ENCODE peak calls at places on chromosomes 13 and 19, in seven cellular contexts. W is A673, C is GM12878, M is SK-N-SH, R is brain microvascular endothelial cell, X is GM12865, U is pancreas. E is an unnamed sample.

GRCh38 chr13:65063753-65064152 is 2166.4 kb downstream of the PCDH9 start:
- DNase-seq in M (no peak), U (no peak), X (no peak), R (no peak), C (no peak), W (peak), E (peak)

GRCh38 chr19:4063369-4064072 is 3.2 kb downstream of the ZBTB7A start:
- DNase-seq in X (peak), R (no peak), C (no peak), M (no peak), U (no peak), W (no peak), E (no peak)

GRCh38 chr19:8615022-8615421 is 4.5 kb upstream of the ADAMTS10 start:
- DNase-seq in X (no peak), R (no peak), U (no peak), M (no peak), W (no peak), C (no peak), E (no peak)

GRCh38 chr13:100673376-100673830 is 1.2 kb downstream of the TMTC4 start:
- DNase-seq in C (no peak), X (no peak), R (no peak), M (peak), U (peak), W (no peak), E (no peak)

GRCh38 chr19:5296021-5296420 is 44.6 kb downstream of the PTPRS start:
- DNase-seq in W (no peak), X (no peak), C (no peak), M (no peak), U (no peak), R (no peak), E (no peak)

GRCh38 chr19:48962029-48962848 is 2.9 kb upstream of the FTL start:
- DNase-seq in C (no peak), R (no peak), W (no peak), U (peak), M (no peak), X (peak), E (peak)

GRCh38 chr13:99572921-99573320 is 71.6 kb downstream of the TM9SF2 start:
- DNase-seq in R (no peak), C (no peak), M (no peak), W (peak), X (no peak), U (no peak), E (peak)

GRCh38 chr19:3899531-3900294 is 19.2 kb downstream of the ATCAY start:
- DNase-seq in X (no peak), R (no peak), W (no peak), M (no peak), U (no peak), C (no peak), E (no peak)

GRCh38 chr13:92830821-92831220 is 395.8 kb upstream of the GPC6 start:
- DNase-seq in C (no peak), M (no peak), R (no peak), U (no peak), W (no peak), X (no peak), E (no peak)

GRCh38 chr13:99768986-99769385 is 202.6 kb downstream of the ZIC5 start:
- DNase-seq in M (no peak), X (no peak), R (no peak), C (no peak), U (no peak), W (no peak), E (no peak)

GRCh38 chr19:15374105-15374651 is 5.4 kb downstream of the AKAP8 start:
- DNase-seq in X (no peak), W (no peak), C (no peak), M (peak), R (no peak), U (no peak), E (no peak)

GRCh38 chr13:46607768-46608553 is 55.0 kb downstream of the LRCH1 start:
- DNase-seq in W (no peak), M (no peak), C (no peak), R (no peak), X (peak), U (no peak), E (no peak)

GRCh38 chr13:66534561-66534960 is 695.6 kb downstream of the PCDH9 start:
- DNase-seq in X (no peak), C (no peak), R (peak), U (no peak), M (no peak), W (no peak), E (peak)

GRCh38 chr13:76856141-76856571 is 30.0 kb downstream of the KCTD12 start:
- DNase-seq in R (peak), M (no peak), X (peak), W (peak), C (no peak), U (no peak), E (peak)

GRCh38 chr13:104301216-104301975 is 1235.2 kb upstream of the SLC10A2 start:
- DNase-seq in X (no peak), W (no peak), C (no peak), R (no peak), U (no peak), M (no peak), E (no peak)

GRCh38 chr19:1655131-1655981 is 2.9 kb upstream of the TCF3 start:
- DNase-seq in W (no peak), C (no peak), U (no peak), M (no peak), R (no peak), X (no peak), E (no peak)

GRCh38 chr13:63901630-63902029 is 2486.0 kb upstream of the PCDH20 start:
- DNase-seq in W (peak), U (no peak), C (no peak), R (no peak), X (no peak), M (no peak), E (no peak)

GRCh38 chr13:62014299-62014698 is 598.6 kb upstream of the PCDH20 start:
- DNase-seq in U (no peak), M (peak), C (no peak), R (no peak), W (peak), X (no peak), E (no peak)

GRCh38 chr19:15432018-15432494 is 13.3 kb upstream of the AKAP8L start:
- DNase-seq in M (peak), R (no peak), U (no peak), W (no peak), X (no peak), C (no peak), E (peak)

GRCh38 chr13:36131931-36132297 is 732 bp upstream of the DCLK1 start:
- DNase-seq in R (peak), U (no peak), X (no peak), C (no peak), M (no peak), W (no peak), E (no peak)

GRCh38 chr19:43651758-43652545 is 12.3 kb upstream of the CADM4 start:
- DNase-seq in X (peak), C (no peak), W (peak), M (peak), R (peak), U (peak), E (peak)

GRCh38 chr19:47663435-47663910 is 49.7 kb upstream of the EHD2 start:
- DNase-seq in C (no peak), M (no peak), U (no peak), W (no peak), X (no peak), R (peak), E (peak)

GRCh38 chr13:48775285-48775684 is 121.6 kb downstream of the CYSLTR2 start:
- DNase-seq in U (no peak), M (no peak), R (no peak), X (no peak), W (no peak), C (no peak), E (peak)

GRCh38 chr13:95955255-95955654 is 97.9 kb downstream of the UGGT2 start:
- DNase-seq in U (no peak), C (no peak), W (no peak), R (no peak), M (no peak), X (peak), E (no peak)

GRCh38 chr13:35840991-35841604 is 290.1 kb downstream of the DCLK1 start:
- DNase-seq in C (no peak), W (peak), X (no peak), U (no peak), R (no peak), M (no peak), E (no peak)

GRCh38 chr19:16141043-16141442 is 2.4 kb upstream of the HSH2D start:
- DNase-seq in M (no peak), W (no peak), X (peak), C (peak), U (no peak), R (no peak), E (no peak)

GRCh38 chr13:28754698-28755545 is 36.2 kb upstream of the SLC46A3 start:
- DNase-seq in X (no peak), W (peak), C (no peak), R (peak), M (peak), U (no peak), E (peak)

GRCh38 chr13:98173431-98173921 is 3.6 kb downstream of the RNF113B start:
- DNase-seq in R (peak), W (no peak), U (peak), C (no peak), M (no peak), X (no peak), E (peak)

GRCh38 chr19:43420954-43421353 is 6.3 kb downstream of the TEX101 start:
- DNase-seq in W (no peak), C (no peak), X (no peak), R (no peak), U (no peak), M (no peak), E (no peak)

GRCh38 chr19:14553042-14553938 is 18.6 kb downstream of the NDUFB7 start:
- DNase-seq in C (no peak), X (no peak), R (no peak), U (no peak), W (no peak), M (no peak), E (no peak)

GRCh38 chr13:75480691-75481175 is 1.2 kb downstream of the TBC1D4 start:
- DNase-seq in R (no peak), U (peak), C (no peak), W (peak), M (peak), X (peak), E (peak)

GRCh38 chr13:25807562-25807961 is 244.3 kb downstream of the SHISA2 start:
- DNase-seq in X (no peak), R (no peak), W (no peak), C (no peak), M (no peak), U (no peak), E (no peak)

GRCh38 chr19:39846176-39846677 is at the start of gene FBL:
- DNase-seq in U (peak), C (peak), W (peak), R (peak), X (peak), M (peak), E (peak)

GRCh38 chr19:39845172-39845571 is 1.0 kb downstream of the FBL start:
- DNase-seq in M (no peak), C (no peak), W (no peak), U (no peak), X (no peak), R (no peak), E (no peak)

GRCh38 chr19:39842693-39843435 is 3.3 kb downstream of the FBL start:
- DNase-seq in X (no peak), M (no peak), R (no peak), W (no peak), U (no peak), C (no peak), E (peak)

GRCh38 chr19:39845621-39846175 is 481 bp downstream of the FBL start:
- DNase-seq in R (no peak), M (peak), C (no peak), X (peak), U (no peak), W (peak), E (no peak)

DNA sequence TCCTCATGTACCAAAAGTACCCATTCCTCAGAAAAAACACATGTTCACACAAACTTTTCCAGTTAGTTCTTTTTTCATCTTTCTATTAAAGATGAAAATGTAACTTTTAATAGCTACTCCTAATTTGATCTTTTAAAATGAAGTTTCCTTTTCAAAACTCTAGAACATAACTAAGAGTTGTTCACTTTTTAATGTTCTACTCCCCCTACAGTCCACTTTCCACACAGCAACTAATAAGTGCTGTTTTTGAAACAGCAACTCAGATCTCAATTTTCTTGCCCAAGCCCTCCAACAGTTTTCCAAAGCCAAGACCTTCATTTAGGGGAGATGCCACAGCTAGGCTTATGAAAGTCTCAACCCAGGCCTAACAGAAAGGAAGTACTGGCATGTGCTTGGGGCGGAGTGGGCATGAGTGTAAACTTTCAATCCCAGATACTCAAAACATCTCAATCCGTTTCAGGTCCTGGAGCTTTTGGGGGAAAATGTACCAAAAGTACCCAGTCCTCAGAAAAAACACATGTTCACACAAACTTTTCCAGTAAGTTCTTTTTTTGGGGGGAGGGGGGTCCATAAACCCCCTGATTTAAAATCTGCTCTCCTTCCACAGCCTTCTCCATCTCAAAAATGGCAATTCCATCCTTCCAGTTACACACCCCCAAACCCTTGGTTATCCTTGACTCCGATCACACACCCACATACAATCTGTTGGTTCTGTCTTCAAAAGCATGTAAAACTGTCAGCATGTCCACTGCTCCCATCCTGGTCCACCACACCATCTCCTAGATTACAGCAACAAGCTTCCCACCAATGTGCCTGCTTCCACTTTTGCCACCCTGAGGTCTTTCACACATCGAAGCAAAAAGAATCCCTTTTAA is 2.0 kb downstream of the FBL start:
- DNase-seq in M (peak), X (peak), C (no peak), U (no peak), W (peak), R (peak), E (peak)
- H3K4me3 ChIP-seq in M (no peak), X (peak), C (peak), U (no peak), W (peak), R (no peak), E (peak)

DNA sequence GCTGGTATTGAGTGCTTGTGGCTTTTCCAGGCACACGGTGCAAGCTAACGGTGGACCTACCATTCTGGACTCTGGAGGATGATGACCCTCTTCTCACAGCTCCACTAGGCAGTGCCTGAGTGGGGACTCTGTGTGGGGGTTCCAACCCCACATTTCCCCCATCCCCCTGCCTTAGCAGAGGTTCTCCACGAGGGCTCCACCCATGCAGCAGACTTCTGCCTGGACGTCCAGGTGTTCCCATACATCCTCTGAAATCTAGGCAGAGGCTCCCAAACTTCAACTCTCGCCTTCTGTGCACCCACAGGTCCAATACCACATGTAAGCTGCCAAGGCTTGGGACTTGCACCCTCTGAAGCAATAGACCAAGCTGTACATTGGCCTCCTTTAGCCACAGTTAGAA is 25.3 kb upstream of the ZSCAN18 start:
- DNase-seq in M (no peak), R (no peak), U (no peak), W (no peak), C (no peak), X (no peak), E (no peak)
- H3K4me3 ChIP-seq in M (no peak), R (no peak), U (no peak), W (no peak), C (no peak), X (no peak), E (no peak)

GRCh38 chr19:41994994-41995958 is 1.2 kb upstream of the ATP1A3 start:
- DNase-seq in W (no peak), U (no peak), C (peak), X (no peak), R (no peak), M (no peak), E (no peak)

GRCh38 chr19:41994521-41994971 is 516 bp upstream of the ATP1A3 start:
- DNase-seq in X (no peak), W (peak), R (no peak), U (no peak), C (no peak), M (peak), E (no peak)

GRCh38 chr19:41995959-41996797 is 2.1 kb upstream of the ATP1A3 start:
- DNase-seq in U (no peak), R (no peak), C (no peak), M (peak), X (peak), W (peak), E (no peak)

GRCh38 chr19:41991025-41991424 is 3.0 kb downstream of the ATP1A3 start:
- DNase-seq in C (no peak), W (no peak), M (no peak), R (no peak), X (no peak), U (no peak), E (no peak)

GRCh38 chr19:41993612-41994483 is at the start of gene ATP1A3:
- DNase-seq in R (peak), X (peak), M (peak), W (peak), U (peak), C (no peak), E (peak)
- H3K4me3 ChIP-seq in R (peak), X (peak), M (peak), W (peak), U (peak), C (peak), E (peak)

GRCh38 chr19:45768644-45769053 is 403 bp downstream of the SIX5 start:
- DNase-seq in R (peak), U (no peak), M (no peak), X (peak), W (peak), C (no peak), E (peak)

GRCh38 chr19:45766293-45766918 is 2.6 kb downstream of the SIX5 start:
- DNase-seq in C (no peak), R (no peak), X (no peak), W (no peak), U (peak), M (peak), E (no peak)

GRCh38 chr19:45767881-45768643 is 990 bp downstream of the SIX5 start:
- DNase-seq in U (peak), R (peak), M (peak), X (peak), W (peak), C (no peak), E (peak)

GRCh38 chr19:45766919-45767346 is 2.1 kb downstream of the SIX5 start:
- DNase-seq in W (no peak), X (no peak), C (no peak), M (no peak), U (peak), R (no peak), E (no peak)

DNA sequence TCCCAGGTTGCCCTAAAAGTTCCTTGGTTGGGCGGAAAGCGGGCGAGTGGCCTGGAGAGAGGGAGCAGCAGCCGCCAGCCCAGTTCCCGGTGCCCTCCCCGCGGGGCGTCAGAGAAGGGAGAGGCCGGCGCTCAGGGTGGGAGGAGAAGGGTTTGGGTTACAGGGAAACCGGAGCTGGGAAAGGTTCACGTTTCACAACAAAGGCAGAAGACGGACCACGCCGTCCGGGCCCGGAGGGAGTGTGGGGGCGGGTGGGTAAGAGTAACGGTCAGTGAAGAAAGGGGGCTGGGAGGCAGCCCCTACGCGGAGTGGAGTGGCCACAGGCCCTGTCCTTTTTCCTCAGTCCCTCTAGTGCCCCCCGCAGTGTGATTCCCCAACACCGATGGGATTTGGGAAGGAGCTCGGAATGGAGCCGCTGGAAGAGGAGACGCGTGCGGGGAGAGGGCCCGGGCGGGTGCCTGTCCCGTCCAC is 1.6 kb downstream of the SIX5 start:
- DNase-seq in M (no peak), U (peak), W (peak), C (no peak), R (peak), X (no peak), E (peak)
- H3K4me3 ChIP-seq in M (peak), U (peak), W (peak), C (peak), R (peak), X (peak), E (peak)

GRCh38 chr19:32404213-32404938 is 1.2 kb upstream of the DPY19L3 start:
- DNase-seq in C (no peak), M (no peak), X (peak), W (peak), R (no peak), U (peak), E (no peak)
- H3K4me3 ChIP-seq in C (peak), M (peak), X (peak), W (peak), R (peak), U (peak), E (peak)

E was measured in foreskin fibroblast.